ENCODE peak calls at places on chromosomes 12 and 14, in five cellular contexts. One of them, this sample, is unnamed.

GRCh38 chr14:104433401-104434213 is 146.0 kb upstream of the C14orf180 start:
- DNase-seq in IMR-90: no peak
- DNase-seq in H9: peak
- DNase-seq in neuronal stem cell: no peak
- DNase-seq in mesenchymal stem cell: no peak
- DNase-seq in this sample: no peak

GRCh38 chr12:33734871-33735270 is 287.4 kb upstream of the ALG10 start:
- DNase-seq in neuronal stem cell: no peak
- DNase-seq in mesenchymal stem cell: no peak
- DNase-seq in H9: no peak
- DNase-seq in IMR-90: no peak
- DNase-seq in this sample: no peak

GRCh38 chr12:13223176-13223806 is 26.8 kb downstream of the EMP1 start:
- DNase-seq in mesenchymal stem cell: peak
- DNase-seq in neuronal stem cell: no peak
- DNase-seq in IMR-90: peak
- DNase-seq in H9: no peak
- DNase-seq in this sample: peak

GRCh38 chr14:79279645-79280399 is 931.5 kb downstream of the DIO2 start:
- DNase-seq in neuronal stem cell: no peak
- DNase-seq in H9: peak
- DNase-seq in mesenchymal stem cell: peak
- DNase-seq in IMR-90: peak
- DNase-seq in this sample: peak

GRCh38 chr14:21455592-21455911 is 371 bp downstream of the CHD8 start:
- DNase-seq in neuronal stem cell: no peak
- DNase-seq in IMR-90: no peak
- DNase-seq in mesenchymal stem cell: no peak
- DNase-seq in H9: no peak
- DNase-seq in this sample: peak

GRCh38 chr12:32702470-32702869 is 23.4 kb downstream of the DNM1L start:
- DNase-seq in mesenchymal stem cell: peak
- DNase-seq in IMR-90: no peak
- DNase-seq in neuronal stem cell: no peak
- DNase-seq in H9: no peak
- DNase-seq in this sample: no peak

GRCh38 chr12:27330846-27331245 is 1.8 kb upstream of the BMAL2 start:
- DNase-seq in mesenchymal stem cell: no peak
- DNase-seq in neuronal stem cell: no peak
- DNase-seq in IMR-90: no peak
- DNase-seq in H9: no peak
- DNase-seq in this sample: no peak

GRCh38 chr12:85564786-85565185 is 271.4 kb downstream of the RASSF9 start:
- DNase-seq in IMR-90: no peak
- DNase-seq in mesenchymal stem cell: no peak
- DNase-seq in H9: no peak
- DNase-seq in neuronal stem cell: no peak
- DNase-seq in this sample: no peak

GRCh38 chr12:1919284-1919683 is 832 bp upstream of the CACNA2D4 start:
- DNase-seq in H9: peak
- DNase-seq in mesenchymal stem cell: no peak
- DNase-seq in IMR-90: no peak
- DNase-seq in neuronal stem cell: no peak
- DNase-seq in this sample: no peak

GRCh38 chr12:43143278-43143677 is 408.7 kb downstream of the ADAMTS20 start:
- DNase-seq in neuronal stem cell: no peak
- DNase-seq in IMR-90: no peak
- DNase-seq in H9: no peak
- DNase-seq in mesenchymal stem cell: no peak
- DNase-seq in this sample: no peak

GRCh38 chr14:94578712-94579111 is 2.5 kb upstream of the SERPINA5 start:
- DNase-seq in IMR-90: no peak
- DNase-seq in H9: no peak
- DNase-seq in mesenchymal stem cell: no peak
- DNase-seq in neuronal stem cell: no peak
- DNase-seq in this sample: no peak

GRCh38 chr14:104326848-104327247 is 188.5 kb downstream of the KIF26A start:
- DNase-seq in mesenchymal stem cell: no peak
- DNase-seq in neuronal stem cell: no peak
- DNase-seq in IMR-90: no peak
- DNase-seq in H9: peak
- DNase-seq in this sample: no peak

GRCh38 chr12:49201595-49202295 is 12.9 kb upstream of the TUBA1A start:
- DNase-seq in mesenchymal stem cell: peak
- DNase-seq in H9: peak
- DNase-seq in neuronal stem cell: no peak
- DNase-seq in IMR-90: peak
- DNase-seq in this sample: peak

GRCh38 chr12:124745891-124746570 is 117.6 kb downstream of the SCARB1 start:
- DNase-seq in IMR-90: peak
- DNase-seq in neuronal stem cell: peak
- DNase-seq in H9: peak
- DNase-seq in mesenchymal stem cell: peak
- DNase-seq in this sample: peak

GRCh38 chr12:119780786-119781434 is 96.2 kb downstream of the CIT start:
- DNase-seq in IMR-90: peak
- DNase-seq in neuronal stem cell: peak
- DNase-seq in mesenchymal stem cell: peak
- DNase-seq in H9: peak
- DNase-seq in this sample: peak

GRCh38 chr12:46555379-46555778 is 182.8 kb upstream of the SLC38A2 start:
- DNase-seq in mesenchymal stem cell: peak
- DNase-seq in neuronal stem cell: no peak
- DNase-seq in IMR-90: peak
- DNase-seq in H9: no peak
- DNase-seq in this sample: peak

GRCh38 chr14:28778718-28779117 is 12.1 kb downstream of the FOXG1 start:
- DNase-seq in neuronal stem cell: no peak
- DNase-seq in IMR-90: no peak
- DNase-seq in H9: no peak
- DNase-seq in mesenchymal stem cell: no peak
- DNase-seq in this sample: no peak

GRCh38 chr12:51341259-51342007 is 5.0 kb downstream of the CELA1 start:
- DNase-seq in H9: peak
- DNase-seq in IMR-90: peak
- DNase-seq in mesenchymal stem cell: peak
- DNase-seq in neuronal stem cell: peak
- DNase-seq in this sample: peak

GRCh38 chr12:104352106-104352713 is 48.7 kb downstream of the EID3 start:
- DNase-seq in IMR-90: peak
- DNase-seq in neuronal stem cell: no peak
- DNase-seq in H9: peak
- DNase-seq in mesenchymal stem cell: no peak
- DNase-seq in this sample: no peak

GRCh38 chr12:126397071-126397571 is 1331.9 kb downstream of the AACS start:
- DNase-seq in IMR-90: no peak
- DNase-seq in H9: no peak
- DNase-seq in mesenchymal stem cell: no peak
- DNase-seq in neuronal stem cell: no peak
- DNase-seq in this sample: no peak

GRCh38 chr12:58204086-58204485 is 262.7 kb downstream of the ATP23 start:
- DNase-seq in H9: no peak
- DNase-seq in IMR-90: peak
- DNase-seq in neuronal stem cell: no peak
- DNase-seq in mesenchymal stem cell: peak
- DNase-seq in this sample: no peak

GRCh38 chr12:97017213-97017612 is 110.2 kb downstream of the NEDD1 start:
- DNase-seq in mesenchymal stem cell: no peak
- DNase-seq in neuronal stem cell: no peak
- DNase-seq in H9: no peak
- DNase-seq in IMR-90: no peak
- DNase-seq in this sample: no peak

GRCh38 chr12:122031342-122032216 is 9.9 kb downstream of the BCL7A start:
- DNase-seq in neuronal stem cell: no peak
- DNase-seq in H9: peak
- DNase-seq in IMR-90: no peak
- DNase-seq in mesenchymal stem cell: peak
- DNase-seq in this sample: no peak

GRCh38 chr14:49920935-49921334 is 28.1 kb downstream of the ARF6 start:
- DNase-seq in IMR-90: no peak
- DNase-seq in H9: no peak
- DNase-seq in neuronal stem cell: no peak
- DNase-seq in mesenchymal stem cell: no peak
- DNase-seq in this sample: no peak

GRCh38 chr14:93892505-93892839 is 34.7 kb upstream of the FAM181A start:
- DNase-seq in mesenchymal stem cell: no peak
- DNase-seq in H9: no peak
- DNase-seq in neuronal stem cell: no peak
- DNase-seq in IMR-90: no peak
- DNase-seq in this sample: no peak

GRCh38 chr12:68451261-68452091 is 119.3 kb upstream of the MDM1 start:
- DNase-seq in H9: no peak
- DNase-seq in IMR-90: peak
- DNase-seq in neuronal stem cell: no peak
- DNase-seq in mesenchymal stem cell: peak
- DNase-seq in this sample: peak

GRCh38 chr12:68222336-68222735 is 3.3 kb downstream of the IL26 start:
- DNase-seq in mesenchymal stem cell: no peak
- DNase-seq in IMR-90: peak
- DNase-seq in H9: no peak
- DNase-seq in neuronal stem cell: no peak
- DNase-seq in this sample: peak

GRCh38 chr12:108815875-108816594 is 41.3 kb downstream of the SSH1 start:
- DNase-seq in mesenchymal stem cell: peak
- DNase-seq in H9: no peak
- DNase-seq in IMR-90: peak
- DNase-seq in neuronal stem cell: no peak
- DNase-seq in this sample: no peak

GRCh38 chr12:100995201-100995600 is 200.6 kb downstream of the ANO4 start:
- DNase-seq in H9: no peak
- DNase-seq in IMR-90: peak
- DNase-seq in neuronal stem cell: peak
- DNase-seq in mesenchymal stem cell: no peak
- DNase-seq in this sample: no peak

GRCh38 chr12:47317182-47317915 is 237.6 kb upstream of the AMIGO2 start:
- DNase-seq in H9: no peak
- DNase-seq in mesenchymal stem cell: no peak
- DNase-seq in IMR-90: no peak
- DNase-seq in neuronal stem cell: no peak
- DNase-seq in this sample: no peak

GRCh38 chr14:34693228-34693939 is 21.0 kb downstream of the CFL2 start:
- DNase-seq in IMR-90: no peak
- DNase-seq in mesenchymal stem cell: no peak
- DNase-seq in neuronal stem cell: no peak
- DNase-seq in H9: peak
- DNase-seq in this sample: peak

GRCh38 chr12:40224439-40225291 is at the start of gene LRRK2:
- DNase-seq in neuronal stem cell: peak
- DNase-seq in mesenchymal stem cell: peak
- DNase-seq in IMR-90: peak
- DNase-seq in H9: peak
- DNase-seq in this sample: peak
- H3K18ac ChIP-seq in neuronal stem cell: peak
- H3K18ac ChIP-seq in mesenchymal stem cell: peak
- H3K18ac ChIP-seq in IMR-90: no peak
- H3K18ac ChIP-seq in H9: no peak
- H3K18ac ChIP-seq in this sample: no peak

GRCh38 chr12:14366211-14366762 is 805 bp downstream of the ATF7IP start:
- DNase-seq in mesenchymal stem cell: no peak
- DNase-seq in H9: no peak
- DNase-seq in IMR-90: peak
- DNase-seq in neuronal stem cell: no peak
- DNase-seq in this sample: peak

GRCh38 chr12:14367097-14367661 is 1.7 kb downstream of the ATF7IP start:
- DNase-seq in IMR-90: peak
- DNase-seq in mesenchymal stem cell: peak
- DNase-seq in H9: no peak
- DNase-seq in neuronal stem cell: no peak
- DNase-seq in this sample: peak

GRCh38 chr12:14362347-14362746 is 3.1 kb upstream of the ATF7IP start:
- DNase-seq in H9: no peak
- DNase-seq in mesenchymal stem cell: no peak
- DNase-seq in neuronal stem cell: no peak
- DNase-seq in IMR-90: no peak
- DNase-seq in this sample: no peak

GRCh38 chr12:14365294-14366210 is at the start of gene ATF7IP:
- DNase-seq in H9: peak
- DNase-seq in IMR-90: peak
- DNase-seq in neuronal stem cell: peak
- DNase-seq in mesenchymal stem cell: peak
- DNase-seq in this sample: peak

GRCh38 chr12:14364583-14365271 is 755 bp upstream of the ATF7IP start:
- DNase-seq in neuronal stem cell: no peak
- DNase-seq in H9: no peak
- DNase-seq in IMR-90: no peak
- DNase-seq in mesenchymal stem cell: no peak
- DNase-seq in this sample: peak
- H2AFZ ChIP-seq in neuronal stem cell: peak
- H2AFZ ChIP-seq in H9: no peak
- H2AFZ ChIP-seq in IMR-90: peak
- H2AFZ ChIP-seq in mesenchymal stem cell: no peak
- H2AFZ ChIP-seq in this sample: no peak

DNA sequence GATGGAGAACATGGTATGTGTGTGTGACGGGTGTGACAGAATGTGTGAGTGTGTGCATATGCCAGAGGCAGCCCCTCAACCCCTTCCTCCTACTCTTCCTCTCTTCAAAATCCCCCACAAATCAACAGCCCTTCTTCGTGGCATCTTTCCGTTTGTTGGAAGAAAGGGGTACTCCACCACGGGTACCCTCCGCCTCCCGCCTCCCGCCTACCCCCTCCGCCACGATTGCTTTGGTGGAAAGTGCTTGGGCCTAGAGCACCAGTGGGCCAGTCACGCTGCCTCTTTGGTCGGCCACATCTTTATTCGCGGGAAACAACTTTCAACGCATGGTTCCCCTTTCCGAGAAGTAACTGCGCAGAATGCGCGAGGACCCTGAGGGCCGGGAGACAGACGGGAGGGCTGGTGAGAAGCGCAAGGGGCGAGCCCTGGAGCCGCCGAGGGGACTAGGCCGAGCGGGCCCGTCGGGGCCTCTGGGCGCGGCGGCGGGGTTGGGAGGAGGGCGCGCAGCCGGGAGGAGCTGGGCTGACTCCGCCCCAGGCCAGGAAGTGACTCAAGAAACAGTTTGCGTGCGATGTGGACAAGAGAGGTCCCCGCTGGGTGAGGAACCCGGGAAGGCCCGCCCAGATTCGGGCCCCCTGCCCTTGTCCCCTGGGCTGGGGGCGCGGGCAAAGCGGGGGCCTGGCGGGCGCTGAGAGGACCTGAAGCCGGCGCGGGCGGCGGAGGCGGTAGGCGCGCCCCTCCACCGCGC is at the start of the genes CBLN3 and KHNYN:
- DNase-seq in H9: peak
- DNase-seq in IMR-90: peak
- DNase-seq in neuronal stem cell: peak
- DNase-seq in mesenchymal stem cell: peak
- DNase-seq in this sample: peak
- H4K8ac ChIP-seq in H9: no peak
- H4K8ac ChIP-seq in IMR-90: peak
- H4K8ac ChIP-seq in neuronal stem cell: no peak
- H4K8ac ChIP-seq in mesenchymal stem cell: peak
- H4K8ac ChIP-seq in this sample: peak

DNA sequence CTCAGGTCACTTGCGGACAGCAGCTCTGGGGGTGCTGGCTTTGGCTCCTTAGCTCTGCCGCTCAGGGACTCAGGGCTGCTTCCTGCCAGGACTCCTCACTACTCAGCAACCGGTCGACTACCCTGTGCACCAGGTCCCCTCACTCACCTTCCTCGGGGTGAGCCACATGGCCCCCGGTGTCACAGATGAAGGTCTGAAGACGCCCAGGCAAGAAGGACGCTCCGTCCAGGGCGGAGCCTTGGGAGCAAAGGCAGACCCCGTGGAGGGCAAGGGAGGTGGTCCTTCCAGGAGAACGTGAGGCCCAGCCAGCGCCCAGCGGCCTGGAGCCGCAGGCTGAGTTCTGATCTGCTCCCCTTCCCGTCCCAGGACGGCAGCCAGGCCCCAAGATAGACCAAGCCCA is 32.0 kb downstream of the SLC6A12 start:
- DNase-seq in IMR-90: no peak
- DNase-seq in mesenchymal stem cell: no peak
- DNase-seq in neuronal stem cell: no peak
- DNase-seq in H9: no peak
- DNase-seq in this sample: no peak
- H3K18ac ChIP-seq in IMR-90: no peak
- H3K18ac ChIP-seq in mesenchymal stem cell: peak
- H3K18ac ChIP-seq in neuronal stem cell: peak
- H3K18ac ChIP-seq in H9: no peak
- H3K18ac ChIP-seq in this sample: no peak

This sample was measured in trophoblast cell.